ENCODE peak calls at places on chromosomes 1 and 21, in four cellular contexts. One of them, this sample, is unnamed.
A peak's percentile ranks its signal among the peaks of the same experiment; 100 is the strongest.

GRCh38 chr1:108107658-108108057 is 92.5 kb downstream of the SLC25A24 start:
- DNase-seq in IMR-90: peak; percentile 74
- DNase-seq in GM23248: peak; percentile 88
- DNase-seq in neural progenitor cell: no peak
- DNase-seq in this sample: no peak

GRCh38 chr1:116786049-116786448 is 31.8 kb downstream of the CD2 start:
- DNase-seq in IMR-90: no peak
- DNase-seq in GM23248: no peak
- DNase-seq in neural progenitor cell: no peak
- DNase-seq in this sample: no peak

GRCh38 chr1:185636848-185637247 is 97.3 kb upstream of the HMCN1 start:
- DNase-seq in IMR-90: no peak
- DNase-seq in GM23248: no peak
- DNase-seq in neural progenitor cell: no peak
- DNase-seq in this sample: no peak

GRCh38 chr1:237736372-237737029 is 154.2 kb downstream of the ZP4 start:
- DNase-seq in IMR-90: peak; percentile 1
- DNase-seq in GM23248: no peak
- DNase-seq in neural progenitor cell: peak; percentile 42
- DNase-seq in this sample: peak; percentile 51

GRCh38 chr1:78665809-78666208 is 16.2 kb downstream of the IFI44 start:
- DNase-seq in IMR-90: no peak
- DNase-seq in GM23248: no peak
- DNase-seq in neural progenitor cell: no peak
- DNase-seq in this sample: no peak

GRCh38 chr21:14560139-14560538 is 14.0 kb upstream of the SAMSN1 start:
- DNase-seq in IMR-90: no peak
- DNase-seq in GM23248: no peak
- DNase-seq in neural progenitor cell: no peak
- DNase-seq in this sample: no peak

GRCh38 chr1:233459968-233460367 is 132.4 kb downstream of the MAP3K21 start:
- DNase-seq in IMR-90: no peak
- DNase-seq in GM23248: no peak
- DNase-seq in neural progenitor cell: peak; percentile 28
- DNase-seq in this sample: no peak

GRCh38 chr1:94549706-94550105 is 8.1 kb upstream of the F3 start:
- DNase-seq in IMR-90: no peak
- DNase-seq in GM23248: no peak
- DNase-seq in neural progenitor cell: no peak
- DNase-seq in this sample: no peak

GRCh38 chr1:116334015-116334547 is 39.0 kb upstream of the ATP1A1 start:
- DNase-seq in IMR-90: peak; percentile 30
- DNase-seq in GM23248: peak; percentile 12
- DNase-seq in neural progenitor cell: no peak
- DNase-seq in this sample: no peak

GRCh38 chr1:155969377-155969791 is 9.0 kb downstream of the ARHGEF2 start:
- DNase-seq in IMR-90: no peak
- DNase-seq in GM23248: no peak
- DNase-seq in neural progenitor cell: no peak
- DNase-seq in this sample: no peak

GRCh38 chr1:195637474-195637873 is 970.8 kb downstream of the KCNT2 start:
- DNase-seq in IMR-90: peak; percentile 28
- DNase-seq in GM23248: peak; percentile 12
- DNase-seq in neural progenitor cell: no peak
- DNase-seq in this sample: no peak

GRCh38 chr1:119254067-119254720 is 113.7 kb upstream of the WARS2 start:
- DNase-seq in IMR-90: no peak
- DNase-seq in GM23248: no peak
- DNase-seq in neural progenitor cell: no peak
- DNase-seq in this sample: no peak

GRCh38 chr21:43020177-43020576 is 45.8 kb downstream of the PKNOX1 start:
- DNase-seq in IMR-90: no peak
- DNase-seq in GM23248: no peak
- DNase-seq in neural progenitor cell: no peak
- DNase-seq in this sample: no peak
- H3K4me3 ChIP-seq in IMR-90: no peak overlapping the region
- H3K4me3 ChIP-seq in GM23248: no peak overlapping the region
- H3K4me3 ChIP-seq in neural progenitor cell: no peak overlapping the region
- H3K4me3 ChIP-seq in this sample: no peak overlapping the region

GRCh38 chr1:27671964-27672749 is at the start of gene IFI6:
- DNase-seq in IMR-90: peak; percentile 95
- DNase-seq in GM23248: peak; percentile 98
- DNase-seq in neural progenitor cell: peak; percentile 76
- DNase-seq in this sample: peak; percentile 95
- H3K4me3 ChIP-seq in IMR-90: peak within 1 kb of the TSS; percentile 53
- H3K4me3 ChIP-seq in GM23248: peak within 1 kb of the TSS; percentile 76
- H3K4me3 ChIP-seq in neural progenitor cell: peak within 1 kb of the TSS; percentile 30
- H3K4me3 ChIP-seq in this sample: peak within 1 kb of the TSS; percentile 49

DNA sequence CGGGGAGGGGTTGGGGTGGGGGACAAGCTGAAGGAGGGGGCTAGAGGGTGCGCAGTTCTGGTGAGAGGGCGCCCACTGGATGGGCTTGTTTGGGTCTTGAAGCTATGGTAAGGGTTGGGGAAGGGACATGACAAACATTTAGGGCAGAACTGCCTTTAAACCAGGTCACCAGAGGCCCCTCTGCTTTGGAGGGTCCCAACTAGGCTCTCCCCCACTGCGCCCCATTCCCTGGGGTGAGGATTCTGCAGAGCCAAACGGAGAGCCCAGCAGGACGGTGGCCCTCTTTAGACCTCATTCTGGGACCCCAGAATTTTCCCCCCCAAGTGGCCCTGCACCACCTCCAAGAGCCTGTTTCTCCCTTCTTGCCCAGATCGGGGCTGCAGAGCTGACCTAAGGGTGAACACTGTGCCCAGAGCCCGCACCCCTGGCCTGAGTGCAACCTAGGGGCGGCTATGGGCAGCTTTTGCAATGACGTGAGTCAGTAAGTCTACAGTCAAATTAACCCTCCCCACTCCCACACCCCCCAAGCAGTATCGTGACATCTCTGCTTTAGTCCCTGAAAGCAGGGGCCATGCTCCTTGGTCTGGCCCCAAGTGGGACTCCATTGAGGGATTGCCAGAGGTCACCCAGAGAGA is 593.8 kb downstream of the MATN1 start:
- DNase-seq in IMR-90: no peak
- DNase-seq in GM23248: no peak
- DNase-seq in neural progenitor cell: no peak
- DNase-seq in this sample: no peak
- H3K4me3 ChIP-seq in IMR-90: no peak overlapping the region
- H3K4me3 ChIP-seq in GM23248: no peak overlapping the region
- H3K4me3 ChIP-seq in neural progenitor cell: no peak overlapping the region
- H3K4me3 ChIP-seq in this sample: no peak overlapping the region

GRCh38 chr1:10508511-10508951 is 33.8 kb downstream of the PEX14 start:
- DNase-seq in IMR-90: peak; percentile 57
- DNase-seq in GM23248: no peak
- DNase-seq in neural progenitor cell: peak; percentile 69
- DNase-seq in this sample: no peak

GRCh38 chr1:10513199-10513598 is 38.4 kb downstream of the PEX14 start:
- DNase-seq in IMR-90: no peak
- DNase-seq in GM23248: no peak
- DNase-seq in neural progenitor cell: no peak
- DNase-seq in this sample: peak; percentile 49

GRCh38 chr1:10509823-10510509 is 35.2 kb downstream of the PEX14 start:
- DNase-seq in IMR-90: no peak
- DNase-seq in GM23248: no peak
- DNase-seq in neural progenitor cell: no peak
- DNase-seq in this sample: peak; percentile 22

GRCh38 chr1:10510520-10511493 is 36.1 kb downstream of the PEX14 start:
- DNase-seq in IMR-90: peak; percentile 94
- DNase-seq in GM23248: peak; percentile 98
- DNase-seq in neural progenitor cell: no peak
- DNase-seq in this sample: peak; percentile 95

GRCh38 chr1:10511494-10511885 is 36.7 kb downstream of the PEX14 start:
- DNase-seq in IMR-90: no peak
- DNase-seq in GM23248: no peak
- DNase-seq in neural progenitor cell: no peak
- DNase-seq in this sample: no peak
- H3K4me3 ChIP-seq in IMR-90: no peak overlapping the region
- H3K4me3 ChIP-seq in GM23248: peak overlapping the region; percentile 63
- H3K4me3 ChIP-seq in neural progenitor cell: no peak overlapping the region
- H3K4me3 ChIP-seq in this sample: peak overlapping the region; percentile 44

DNA sequence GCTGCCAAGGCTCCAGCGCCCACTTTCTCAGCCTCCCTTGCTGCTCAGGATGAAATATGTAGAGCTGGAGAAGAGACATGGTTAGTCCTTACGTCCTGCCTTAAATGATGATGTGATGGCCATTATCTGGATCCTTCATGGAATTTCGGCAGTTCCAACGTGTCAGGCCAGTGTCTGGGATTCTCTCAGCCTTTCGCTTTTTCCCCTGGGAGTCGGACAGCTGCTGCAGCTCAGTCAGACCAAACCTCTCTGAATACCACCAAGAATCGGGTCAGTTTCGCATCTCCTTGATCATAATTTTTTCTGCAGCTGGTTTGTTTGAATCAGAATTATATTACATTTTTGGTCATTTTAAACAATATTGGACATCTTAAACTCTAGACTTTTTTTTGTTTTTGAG is 22.3 kb upstream of the KLHDC8A start:
- DNase-seq in IMR-90: no peak
- DNase-seq in GM23248: no peak
- DNase-seq in neural progenitor cell: no peak
- DNase-seq in this sample: no peak
- H3K4me3 ChIP-seq in IMR-90: no peak overlapping the region
- H3K4me3 ChIP-seq in GM23248: no peak overlapping the region
- H3K4me3 ChIP-seq in neural progenitor cell: no peak overlapping the region
- H3K4me3 ChIP-seq in this sample: no peak overlapping the region

DNA sequence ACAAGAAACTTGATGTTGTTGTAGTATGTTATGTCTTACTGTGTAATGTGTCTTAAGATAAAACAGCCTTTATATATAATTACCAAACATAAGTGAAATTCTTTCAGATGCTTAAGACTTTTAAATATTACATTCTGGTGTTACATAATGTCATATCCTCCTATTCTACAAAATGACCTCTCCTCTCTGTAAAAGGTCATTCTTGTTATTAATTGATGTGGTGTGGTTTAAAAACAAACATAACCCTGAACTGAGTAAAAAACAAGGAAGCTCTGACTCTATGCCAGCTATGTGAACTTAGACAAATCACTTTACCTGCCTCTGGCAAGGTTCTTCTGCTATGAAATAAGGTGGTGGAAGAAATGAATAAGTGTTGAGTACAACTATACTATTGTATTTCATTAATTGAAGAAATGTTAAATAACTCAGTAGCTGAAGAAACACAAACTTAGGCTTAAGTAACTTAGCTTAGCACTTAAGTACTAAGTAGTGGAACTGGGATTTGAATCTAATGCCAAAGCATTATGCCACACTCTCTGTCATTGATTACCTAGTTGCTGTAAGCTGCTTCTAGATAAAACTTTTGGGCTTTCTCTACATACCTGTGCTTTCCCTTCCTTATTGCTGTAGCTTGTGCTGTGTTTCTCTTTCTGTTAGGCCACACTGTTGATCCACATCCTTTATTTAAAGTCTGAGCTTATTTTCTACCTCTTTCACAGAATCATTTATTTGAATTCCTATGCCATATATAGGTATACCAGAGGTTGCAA is 859 bp upstream of the ANGPTL1 start:
- DNase-seq in IMR-90: no peak
- DNase-seq in GM23248: no peak
- DNase-seq in neural progenitor cell: no peak
- DNase-seq in this sample: no peak
- H3K4me3 ChIP-seq in IMR-90: no peak overlapping the region
- H3K4me3 ChIP-seq in GM23248: no peak overlapping the region
- H3K4me3 ChIP-seq in neural progenitor cell: no peak overlapping the region
- H3K4me3 ChIP-seq in this sample: no peak overlapping the region

DNA sequence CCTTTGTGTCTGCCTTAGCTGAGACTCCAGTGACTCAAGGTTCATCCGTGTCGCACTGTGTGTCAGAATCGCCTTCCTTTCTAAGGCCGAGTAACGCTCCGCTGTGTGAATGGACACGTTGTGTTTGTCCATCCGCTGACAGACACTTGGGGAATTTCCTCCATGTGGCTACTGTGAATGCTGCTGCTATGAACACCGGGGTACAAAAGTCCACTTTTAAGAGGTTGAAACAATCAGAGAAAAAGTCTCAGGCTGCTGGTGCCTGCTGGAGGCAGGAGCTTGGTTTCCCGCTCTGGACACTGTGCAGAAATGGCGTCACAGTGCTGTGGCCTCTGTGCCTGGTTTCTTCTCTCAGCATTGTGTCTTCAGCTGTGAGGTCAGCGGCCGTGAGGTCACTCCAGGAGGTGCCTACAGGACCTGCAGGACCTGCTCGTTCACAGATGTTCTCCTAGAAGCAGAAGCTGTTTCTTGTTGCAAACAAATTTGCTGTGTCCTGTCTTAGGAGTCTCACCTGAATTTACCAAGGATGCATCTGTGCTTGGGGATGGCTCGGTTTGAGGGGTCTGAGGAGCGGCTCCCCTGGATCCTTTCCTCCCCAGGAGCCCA is 34.2 kb downstream of the KRTAP10-1 start:
- DNase-seq in IMR-90: no peak
- DNase-seq in GM23248: no peak
- DNase-seq in neural progenitor cell: no peak
- DNase-seq in this sample: no peak
- H3K4me3 ChIP-seq in IMR-90: no peak overlapping the region
- H3K4me3 ChIP-seq in GM23248: no peak overlapping the region
- H3K4me3 ChIP-seq in neural progenitor cell: no peak overlapping the region
- H3K4me3 ChIP-seq in this sample: no peak overlapping the region

DNA sequence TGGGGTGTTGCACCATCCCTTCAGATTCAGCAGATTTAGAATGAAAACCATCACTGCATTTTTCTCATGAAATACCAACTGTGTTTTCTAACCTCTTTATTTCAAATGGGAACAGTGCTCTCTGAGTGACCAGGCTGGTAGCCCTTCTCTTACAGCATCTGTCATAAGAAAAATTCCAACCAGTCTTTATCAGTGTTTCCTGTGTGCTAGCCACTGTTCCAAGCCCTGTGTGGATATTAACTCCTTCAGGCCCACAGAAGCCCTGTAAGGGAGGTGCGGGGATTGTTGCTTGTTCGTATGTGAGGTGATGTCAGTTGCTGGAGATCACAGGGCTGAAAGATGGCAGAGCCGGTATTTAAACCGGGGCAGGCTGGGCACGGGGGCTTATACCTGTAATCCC is 19.1 kb downstream of the H6PD start:
- DNase-seq in IMR-90: peak; percentile 36
- DNase-seq in GM23248: no peak
- DNase-seq in neural progenitor cell: peak; percentile 59
- DNase-seq in this sample: no peak
- H3K4me3 ChIP-seq in IMR-90: no peak overlapping the region
- H3K4me3 ChIP-seq in GM23248: no peak overlapping the region
- H3K4me3 ChIP-seq in neural progenitor cell: peak overlapping the region; percentile 30
- H3K4me3 ChIP-seq in this sample: no peak overlapping the region

This sample was measured in Jurkat, Clone E6-1.